ENCODE peak calls at places on chromosomes 16 and 17, in seven cellular contexts. M is NCI-H2029, C is NCI-H524, F is neuronal stem cell, P is bronchial epithelial cell, B is HL-60, S is NCI-H2081. K is an unnamed sample.

GRCh38 chr16:8730335-8730915 is 56.0 kb downstream of the ABAT start:
- DNase-seq in M (no peak), C (no peak), F (no peak), P (peak), B (no peak), S (no peak), K (no peak)

GRCh38 chr17:7946441-7946840 is 14.4 kb downstream of the CNTROB start:
- DNase-seq in M (no peak), C (no peak), F (no peak), P (no peak), B (no peak), S (no peak), K (no peak)

GRCh38 chr17:61465550-61466237 is 13.5 kb downstream of the TBX4 start:
- DNase-seq in M (no peak), C (no peak), F (no peak), P (no peak), B (no peak), S (no peak), K (no peak)

GRCh38 chr16:83772806-83773205 is 35.0 kb upstream of the HSBP1 start:
- DNase-seq in M (no peak), C (no peak), F (no peak), P (no peak), B (no peak), S (no peak), K (no peak)

GRCh38 chr17:43772877-43773648 is 5.7 kb downstream of the DUSP3 start:
- DNase-seq in M (no peak), C (no peak), F (no peak), P (no peak), B (peak), S (no peak), K (no peak)

GRCh38 chr16:86457621-86458456 is 52.5 kb upstream of the FOXF1 start:
- DNase-seq in M (no peak), C (no peak), F (no peak), P (no peak), B (no peak), S (no peak), K (no peak)

GRCh38 chr17:7626307-7626706 is 1.3 kb downstream of the SAT2 start:
- DNase-seq in M (no peak), C (no peak), F (no peak), P (no peak), B (no peak), S (no peak), K (no peak)

GRCh38 chr16:81035975-81036750 is 521 bp downstream of the ATMIN start:
- DNase-seq in M (no peak), C (peak), F (peak), P (peak), B (peak), S (no peak), K (peak)

GRCh38 chr17:66190738-66191606 is 961 bp downstream of the CEP112 start:
- DNase-seq in M (no peak), C (peak), F (no peak), P (peak), B (no peak), S (no peak), K (no peak)

GRCh38 chr17:49552070-49552751 is 23.5 kb upstream of the NXPH3 start:
- DNase-seq in M (no peak), C (no peak), F (no peak), P (peak), B (no peak), S (no peak), K (no peak)

GRCh38 chr17:31100840-31101239 is 6.1 kb downstream of the NF1 start:
- DNase-seq in M (no peak), C (no peak), F (peak), P (no peak), B (no peak), S (no peak), K (no peak)

GRCh38 chr17:80491478-80492342 is 15.3 kb upstream of the NPTX1 start:
- DNase-seq in M (no peak), C (no peak), F (peak), P (no peak), B (no peak), S (no peak), K (no peak)

GRCh38 chr16:8374586-8374985 is 215.7 kb downstream of the TMEM114 start:
- DNase-seq in M (no peak), C (no peak), F (no peak), P (no peak), B (no peak), S (no peak), K (no peak)

GRCh38 chr17:29257756-29258155 is 11.1 kb downstream of the CRYBA1 start:
- DNase-seq in M (no peak), C (no peak), F (no peak), P (no peak), B (no peak), S (no peak), K (no peak)

GRCh38 chr16:85573696-85574641 is 39.2 kb upstream of the GSE1 start:
- DNase-seq in M (no peak), C (peak), F (no peak), P (no peak), B (no peak), S (no peak), K (no peak)

GRCh38 chr17:45784583-45785372 is 658 bp downstream of the CRHR1 start:
- DNase-seq in M (no peak), C (peak), F (peak), P (no peak), B (peak), S (no peak), K (peak)

GRCh38 chr17:20960871-20961270 is 81.9 kb downstream of the USP22 start:
- DNase-seq in M (no peak), C (no peak), F (no peak), P (no peak), B (no peak), S (no peak), K (no peak)

GRCh38 chr17:40451420-40451819 is 8.2 kb downstream of the IGFBP4 start:
- DNase-seq in M (peak), C (no peak), F (no peak), P (no peak), B (no peak), S (no peak), K (no peak)

GRCh38 chr16:28011223-28011622 is 52.3 kb downstream of the GSG1L start:
- DNase-seq in M (no peak), C (no peak), F (no peak), P (no peak), B (no peak), S (no peak), K (no peak)

GRCh38 chr16:85687651-85688471 is 893 bp downstream of the GINS2 start:
- DNase-seq in M (no peak), C (no peak), F (no peak), P (no peak), B (no peak), S (no peak), K (peak)

K was measured in COR-L47.